ENCODE peak calls at places on chromosomes 1 and 21, in five cellular contexts. One of them, this sample, is unnamed.

GRCh38 chr21:27805696-27806095 is 838.8 kb upstream of the ADAMTS5 start:
- DNase-seq in HEK293T: no peak
- DNase-seq in H1: no peak
- DNase-seq in HepG2: no peak
- DNase-seq in GM12878: no peak
- DNase-seq in this sample: no peak

GRCh38 chr1:161223805-161224694 is 622 bp upstream of the APOA2 start:
- DNase-seq in HEK293T: no peak
- DNase-seq in H1: no peak
- DNase-seq in HepG2: peak
- DNase-seq in GM12878: no peak
- DNase-seq in this sample: no peak

GRCh38 chr1:15457484-15458027 is 1.0 kb downstream of the CELA2A start:
- DNase-seq in HEK293T: no peak
- DNase-seq in H1: no peak
- DNase-seq in HepG2: no peak
- DNase-seq in GM12878: no peak
- DNase-seq in this sample: no peak

GRCh38 chr21:25806053-25806452 is 71.3 kb downstream of the GABPA start:
- DNase-seq in HEK293T: no peak
- DNase-seq in H1: no peak
- DNase-seq in HepG2: no peak
- DNase-seq in GM12878: no peak
- DNase-seq in this sample: no peak

GRCh38 chr1:204812842-204813241 is 57.8 kb upstream of the NFASC start:
- DNase-seq in HEK293T: no peak
- DNase-seq in H1: no peak
- DNase-seq in HepG2: no peak
- DNase-seq in GM12878: no peak
- DNase-seq in this sample: no peak

GRCh38 chr1:110211503-110212164 is 1.5 kb downstream of the KCNC4 start:
- DNase-seq in HEK293T: no peak
- DNase-seq in H1: no peak
- DNase-seq in HepG2: no peak
- DNase-seq in GM12878: no peak
- DNase-seq in this sample: no peak

GRCh38 chr1:25003457-25004190 is 73.5 kb upstream of the RUNX3 start:
- DNase-seq in HEK293T: no peak
- DNase-seq in H1: no peak
- DNase-seq in HepG2: peak
- DNase-seq in GM12878: no peak
- DNase-seq in this sample: no peak

GRCh38 chr1:1763657-1764621 is 14.3 kb downstream of the NADK start:
- DNase-seq in HEK293T: no peak
- DNase-seq in H1: no peak
- DNase-seq in HepG2: no peak
- DNase-seq in GM12878: no peak
- DNase-seq in this sample: no peak

GRCh38 chr1:205480349-205481278 is 23.9 kb upstream of the CDK18 start:
- DNase-seq in HEK293T: no peak
- DNase-seq in H1: no peak
- DNase-seq in HepG2: no peak
- DNase-seq in GM12878: peak
- DNase-seq in this sample: no peak

GRCh38 chr1:26399034-26399433 is 11.6 kb upstream of the LIN28A start:
- DNase-seq in HEK293T: no peak
- DNase-seq in H1: no peak
- DNase-seq in HepG2: no peak
- DNase-seq in GM12878: no peak
- DNase-seq in this sample: no peak

GRCh38 chr1:26404641-26405040 is 6.0 kb upstream of the LIN28A start:
- DNase-seq in HEK293T: no peak
- DNase-seq in H1: no peak
- DNase-seq in HepG2: no peak
- DNase-seq in GM12878: no peak
- DNase-seq in this sample: no peak

GRCh38 chr1:26405281-26405915 is 5.2 kb upstream of the LIN28A start:
- DNase-seq in HEK293T: no peak
- DNase-seq in H1: no peak
- DNase-seq in HepG2: no peak
- DNase-seq in GM12878: no peak
- DNase-seq in this sample: no peak

GRCh38 chr1:26401891-26402290 is 8.7 kb upstream of the LIN28A start:
- DNase-seq in HEK293T: no peak
- DNase-seq in H1: no peak
- DNase-seq in HepG2: no peak
- DNase-seq in GM12878: no peak
- DNase-seq in this sample: no peak

DNA sequence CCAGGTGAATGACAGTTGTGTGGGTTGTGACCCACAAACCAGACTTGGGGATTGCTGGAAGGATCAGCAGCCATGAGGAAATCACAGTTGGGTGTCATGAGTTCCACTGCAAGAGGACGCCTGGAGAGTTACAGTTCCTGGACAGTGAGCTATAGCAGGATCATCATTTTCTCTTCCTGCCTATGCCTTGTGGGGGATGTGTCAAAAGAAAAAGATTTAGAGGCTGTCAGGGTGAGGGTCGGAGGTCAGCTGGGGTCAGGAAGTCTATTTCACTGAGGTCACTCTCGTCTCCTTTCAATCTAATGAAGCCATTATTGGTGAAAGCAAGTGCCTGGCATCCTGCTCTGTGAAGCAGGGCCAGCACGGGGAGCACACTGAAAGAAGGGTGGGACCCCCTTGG is 7.0 kb upstream of the LIN28A start:
- DNase-seq in HEK293T: no peak
- DNase-seq in H1: no peak
- DNase-seq in HepG2: no peak
- DNase-seq in GM12878: no peak
- DNase-seq in this sample: no peak
- TF ChIP-seq SUZ12 in HEK293T: no peak
- TF ChIP-seq SUZ12 in H1: no peak
- TF ChIP-seq SUZ12 in HepG2: no peak
- TF ChIP-seq SUZ12 in GM12878: no peak
- TF ChIP-seq SUZ12 in this sample: no peak

DNA sequence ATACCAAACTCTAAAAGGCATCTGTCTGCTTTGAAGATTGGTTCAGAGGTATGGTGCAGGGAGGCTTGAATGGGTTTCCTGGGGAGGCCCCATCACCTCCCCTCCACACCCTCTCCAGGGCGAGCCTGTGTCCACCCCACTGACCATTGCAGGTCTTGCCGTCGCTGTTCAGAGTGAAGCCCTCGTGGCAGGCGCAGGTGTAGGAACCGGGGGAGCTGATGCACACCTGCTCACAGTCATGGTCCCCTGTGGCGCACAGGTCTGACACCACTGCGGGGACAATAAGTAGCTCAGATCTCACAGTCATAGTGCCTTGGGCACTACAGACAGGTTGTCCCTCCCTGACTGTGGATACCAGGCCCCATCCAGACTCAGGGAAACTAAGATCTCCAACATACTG is 6.7 kb downstream of the MATN1 start:
- DNase-seq in HEK293T: no peak
- DNase-seq in H1: no peak
- DNase-seq in HepG2: no peak
- DNase-seq in GM12878: no peak
- DNase-seq in this sample: no peak
- TF ChIP-seq SUZ12 in HEK293T: no peak
- TF ChIP-seq SUZ12 in H1: no peak
- TF ChIP-seq SUZ12 in HepG2: no peak
- TF ChIP-seq SUZ12 in GM12878: no peak
- TF ChIP-seq SUZ12 in this sample: no peak

GRCh38 chr1:88731475-88731874 is 47.4 kb downstream of the PKN2 start:
- DNase-seq in HEK293T: no peak
- DNase-seq in H1: no peak
- DNase-seq in HepG2: no peak
- DNase-seq in GM12878: no peak
- DNase-seq in this sample: no peak
- TF ChIP-seq SUZ12 in HEK293T: no peak
- TF ChIP-seq SUZ12 in H1: no peak
- TF ChIP-seq SUZ12 in HepG2: no peak
- TF ChIP-seq SUZ12 in GM12878: no peak
- TF ChIP-seq SUZ12 in this sample: no peak

GRCh38 chr1:29858646-29859045 is 622.3 kb downstream of the PTPRU start:
- DNase-seq in HEK293T: no peak
- DNase-seq in H1: no peak
- DNase-seq in HepG2: no peak
- DNase-seq in GM12878: no peak
- DNase-seq in this sample: no peak
- TF ChIP-seq SUZ12 in HEK293T: no peak
- TF ChIP-seq SUZ12 in H1: no peak
- TF ChIP-seq SUZ12 in HepG2: no peak
- TF ChIP-seq SUZ12 in GM12878: no peak
- TF ChIP-seq SUZ12 in this sample: no peak

DNA sequence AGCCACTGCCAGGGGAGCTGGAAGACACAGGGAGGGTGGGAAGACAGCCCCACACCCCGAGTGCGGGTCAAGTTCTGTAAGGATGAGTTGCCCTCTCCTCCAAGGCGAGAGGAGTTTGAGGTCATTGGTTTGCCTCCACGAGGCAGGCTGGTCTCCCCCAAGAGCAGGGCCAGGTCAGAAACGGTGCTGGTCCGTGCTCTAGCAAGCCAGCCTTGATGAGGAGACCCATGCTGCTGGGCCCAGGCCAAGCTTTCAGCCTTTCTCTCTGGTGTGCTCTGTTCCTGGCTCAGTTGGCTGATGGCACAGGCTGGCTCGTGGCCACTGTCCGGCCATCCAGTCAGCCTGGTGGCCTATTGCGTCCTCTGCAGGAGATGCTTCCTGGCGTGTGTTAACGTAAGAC is 12.0 kb upstream of the PCBP3 start:
- DNase-seq in HEK293T: no peak
- DNase-seq in H1: no peak
- DNase-seq in HepG2: no peak
- DNase-seq in GM12878: no peak
- DNase-seq in this sample: no peak
- TF ChIP-seq SUZ12 in HEK293T: no peak
- TF ChIP-seq SUZ12 in H1: no peak
- TF ChIP-seq SUZ12 in HepG2: no peak
- TF ChIP-seq SUZ12 in GM12878: no peak
- TF ChIP-seq SUZ12 in this sample: no peak

GRCh38 chr1:56060901-56061300 is 518.5 kb downstream of the PLPP3 start:
- DNase-seq in HEK293T: no peak
- DNase-seq in H1: no peak
- DNase-seq in HepG2: no peak
- DNase-seq in GM12878: no peak
- DNase-seq in this sample: no peak

GRCh38 chr1:56063461-56063860 is 515.9 kb downstream of the PLPP3 start:
- DNase-seq in HEK293T: no peak
- DNase-seq in H1: no peak
- DNase-seq in HepG2: no peak
- DNase-seq in GM12878: no peak
- DNase-seq in this sample: no peak

GRCh38 chr1:56062625-56063024 is 516.7 kb downstream of the PLPP3 start:
- DNase-seq in HEK293T: no peak
- DNase-seq in H1: no peak
- DNase-seq in HepG2: no peak
- DNase-seq in GM12878: no peak
- DNase-seq in this sample: no peak

GRCh38 chr1:56064705-56065104 is 514.7 kb downstream of the PLPP3 start:
- DNase-seq in HEK293T: no peak
- DNase-seq in H1: no peak
- DNase-seq in HepG2: no peak
- DNase-seq in GM12878: no peak
- DNase-seq in this sample: no peak

GRCh38 chr1:56061824-56062223 is 517.5 kb downstream of the PLPP3 start:
- DNase-seq in HEK293T: no peak
- DNase-seq in H1: no peak
- DNase-seq in HepG2: no peak
- DNase-seq in GM12878: peak
- DNase-seq in this sample: no peak
- TF ChIP-seq SUZ12 in HEK293T: no peak
- TF ChIP-seq SUZ12 in H1: no peak
- TF ChIP-seq SUZ12 in HepG2: no peak
- TF ChIP-seq SUZ12 in GM12878: no peak
- TF ChIP-seq SUZ12 in this sample: no peak

This sample was measured in NT2/D1.